ENCODE peak calls at places on chromosomes 6 and 20, in six cellular contexts. One of them, this sample, is unnamed.

GRCh38 chr6:81808834-81809598 is 56.5 kb upstream of the TENT5A start:
- DNase-seq in stimulated activated naive CD8-positive, alpha-beta T cell treated with anti-CD3 and anti-CD28 coated beads, Interleukin-15, Interleukin-2, amounts not matched to agents 100 U/mL and 50 U/mL, for 24 hours: no peak
- DNase-seq in OCI-M1: peak; percentile 65
- DNase-seq in SIG-M5: peak; percentile 31
- DNase-seq in GM10248: no peak
- DNase-seq in naive thymus-derived CD8-positive, alpha-beta T cell: no peak
- DNase-seq in this sample: no peak

GRCh38 chr6:132544826-132545225 is 6.7 kb downstream of the TAAR9 start:
- DNase-seq in stimulated activated naive CD8-positive, alpha-beta T cell treated with anti-CD3 and anti-CD28 coated beads, Interleukin-15, Interleukin-2, amounts not matched to agents 100 U/mL and 50 U/mL, for 24 hours: no peak
- DNase-seq in OCI-M1: no peak
- DNase-seq in SIG-M5: no peak
- DNase-seq in naive thymus-derived CD8-positive, alpha-beta T cell: no peak
- DNase-seq in GM10248: no peak
- DNase-seq in this sample: no peak

GRCh38 chr6:19788684-19789083 is 48.5 kb upstream of the ID4 start:
- DNase-seq in GM10248: no peak
- DNase-seq in OCI-M1: no peak
- DNase-seq in naive thymus-derived CD8-positive, alpha-beta T cell: no peak
- DNase-seq in stimulated activated naive CD8-positive, alpha-beta T cell treated with anti-CD3 and anti-CD28 coated beads, Interleukin-15, Interleukin-2, amounts not matched to agents 100 U/mL and 50 U/mL, for 24 hours: no peak
- DNase-seq in SIG-M5: no peak
- DNase-seq in this sample: no peak

GRCh38 chr6:163585932-163586437 is 171.5 kb downstream of the QKI start:
- DNase-seq in stimulated activated naive CD8-positive, alpha-beta T cell treated with anti-CD3 and anti-CD28 coated beads, Interleukin-15, Interleukin-2, amounts not matched to agents 100 U/mL and 50 U/mL, for 24 hours: no peak
- DNase-seq in naive thymus-derived CD8-positive, alpha-beta T cell: no peak
- DNase-seq in SIG-M5: peak; percentile 43
- DNase-seq in GM10248: no peak
- DNase-seq in OCI-M1: peak; percentile 82
- DNase-seq in this sample: peak; percentile 93

GRCh38 chr6:128156315-128157111 is 255.7 kb upstream of the THEMIS start:
- DNase-seq in GM10248: no peak
- DNase-seq in SIG-M5: no peak
- DNase-seq in stimulated activated naive CD8-positive, alpha-beta T cell treated with anti-CD3 and anti-CD28 coated beads, Interleukin-15, Interleukin-2, amounts not matched to agents 100 U/mL and 50 U/mL, for 24 hours: no peak
- DNase-seq in naive thymus-derived CD8-positive, alpha-beta T cell: no peak
- DNase-seq in OCI-M1: peak; percentile 79
- DNase-seq in this sample: no peak

GRCh38 chr20:36152266-36152665 is 2.3 kb upstream of the EPB41L1 start:
- DNase-seq in OCI-M1: no peak
- DNase-seq in SIG-M5: no peak
- DNase-seq in naive thymus-derived CD8-positive, alpha-beta T cell: no peak
- DNase-seq in stimulated activated naive CD8-positive, alpha-beta T cell treated with anti-CD3 and anti-CD28 coated beads, Interleukin-15, Interleukin-2, amounts not matched to agents 100 U/mL and 50 U/mL, for 24 hours: no peak
- DNase-seq in GM10248: no peak
- DNase-seq in this sample: no peak

GRCh38 chr6:43687437-43688347 is at the start of gene MRPS18A:
- DNase-seq in GM10248: peak; percentile 90
- DNase-seq in stimulated activated naive CD8-positive, alpha-beta T cell treated with anti-CD3 and anti-CD28 coated beads, Interleukin-15, Interleukin-2, amounts not matched to agents 100 U/mL and 50 U/mL, for 24 hours: peak; percentile 87
- DNase-seq in SIG-M5: no peak
- DNase-seq in OCI-M1: peak; percentile 91
- DNase-seq in naive thymus-derived CD8-positive, alpha-beta T cell: peak; percentile 66
- DNase-seq in this sample: peak; percentile 72

GRCh38 chr6:106508836-106509235 is 120.5 kb downstream of the RTN4IP1 start:
- DNase-seq in OCI-M1: no peak
- DNase-seq in stimulated activated naive CD8-positive, alpha-beta T cell treated with anti-CD3 and anti-CD28 coated beads, Interleukin-15, Interleukin-2, amounts not matched to agents 100 U/mL and 50 U/mL, for 24 hours: no peak
- DNase-seq in GM10248: no peak
- DNase-seq in naive thymus-derived CD8-positive, alpha-beta T cell: no peak
- DNase-seq in SIG-M5: no peak
- DNase-seq in this sample: no peak

GRCh38 chr6:18820725-18821124 is 433.6 kb downstream of the RNF144B start:
- DNase-seq in stimulated activated naive CD8-positive, alpha-beta T cell treated with anti-CD3 and anti-CD28 coated beads, Interleukin-15, Interleukin-2, amounts not matched to agents 100 U/mL and 50 U/mL, for 24 hours: no peak
- DNase-seq in OCI-M1: no peak
- DNase-seq in SIG-M5: no peak
- DNase-seq in GM10248: no peak
- DNase-seq in naive thymus-derived CD8-positive, alpha-beta T cell: no peak
- DNase-seq in this sample: no peak

GRCh38 chr20:29319725-29320124 is 1937.7 kb upstream of the DEFB115 start:
- DNase-seq in SIG-M5: no peak
- DNase-seq in naive thymus-derived CD8-positive, alpha-beta T cell: no peak
- DNase-seq in OCI-M1: no peak
- DNase-seq in GM10248: peak; percentile 2
- DNase-seq in stimulated activated naive CD8-positive, alpha-beta T cell treated with anti-CD3 and anti-CD28 coated beads, Interleukin-15, Interleukin-2, amounts not matched to agents 100 U/mL and 50 U/mL, for 24 hours: no peak
- DNase-seq in this sample: no peak

GRCh38 chr6:117531346-117531745 is 48.9 kb downstream of the DCBLD1 start:
- DNase-seq in OCI-M1: no peak
- DNase-seq in naive thymus-derived CD8-positive, alpha-beta T cell: no peak
- DNase-seq in stimulated activated naive CD8-positive, alpha-beta T cell treated with anti-CD3 and anti-CD28 coated beads, Interleukin-15, Interleukin-2, amounts not matched to agents 100 U/mL and 50 U/mL, for 24 hours: no peak
- DNase-seq in GM10248: no peak
- DNase-seq in SIG-M5: no peak
- DNase-seq in this sample: peak; percentile 78

GRCh38 chr6:24910331-24910849 is 25.4 kb downstream of the RIPOR2 start:
- DNase-seq in OCI-M1: no peak
- DNase-seq in stimulated activated naive CD8-positive, alpha-beta T cell treated with anti-CD3 and anti-CD28 coated beads, Interleukin-15, Interleukin-2, amounts not matched to agents 100 U/mL and 50 U/mL, for 24 hours: peak; percentile 72
- DNase-seq in SIG-M5: no peak
- DNase-seq in naive thymus-derived CD8-positive, alpha-beta T cell: peak; percentile 44
- DNase-seq in GM10248: peak; percentile 56
- DNase-seq in this sample: peak; percentile 17

GRCh38 chr6:36319436-36319762 is 17.3 kb downstream of the BNIP5 start:
- DNase-seq in GM10248: no peak
- DNase-seq in OCI-M1: no peak
- DNase-seq in SIG-M5: no peak
- DNase-seq in naive thymus-derived CD8-positive, alpha-beta T cell: no peak
- DNase-seq in stimulated activated naive CD8-positive, alpha-beta T cell treated with anti-CD3 and anti-CD28 coated beads, Interleukin-15, Interleukin-2, amounts not matched to agents 100 U/mL and 50 U/mL, for 24 hours: no peak
- DNase-seq in this sample: no peak

GRCh38 chr6:11575408-11576033 is 38.0 kb downstream of the TMEM170B start:
- DNase-seq in OCI-M1: peak; percentile 86
- DNase-seq in SIG-M5: peak; percentile 19
- DNase-seq in stimulated activated naive CD8-positive, alpha-beta T cell treated with anti-CD3 and anti-CD28 coated beads, Interleukin-15, Interleukin-2, amounts not matched to agents 100 U/mL and 50 U/mL, for 24 hours: peak; percentile 34
- DNase-seq in GM10248: peak; percentile 45
- DNase-seq in naive thymus-derived CD8-positive, alpha-beta T cell: peak; percentile 40
- DNase-seq in this sample: peak; percentile 80

GRCh38 chr20:45779011-45779915 is 12.4 kb downstream of the WFDC3 start:
- DNase-seq in SIG-M5: no peak
- DNase-seq in GM10248: no peak
- DNase-seq in naive thymus-derived CD8-positive, alpha-beta T cell: no peak
- DNase-seq in OCI-M1: peak; percentile 70
- DNase-seq in stimulated activated naive CD8-positive, alpha-beta T cell treated with anti-CD3 and anti-CD28 coated beads, Interleukin-15, Interleukin-2, amounts not matched to agents 100 U/mL and 50 U/mL, for 24 hours: no peak
- DNase-seq in this sample: peak; percentile 35

GRCh38 chr6:12545837-12546658 is 170.5 kb upstream of the PHACTR1 start:
- DNase-seq in naive thymus-derived CD8-positive, alpha-beta T cell: no peak
- DNase-seq in GM10248: no peak
- DNase-seq in OCI-M1: no peak
- DNase-seq in SIG-M5: no peak
- DNase-seq in stimulated activated naive CD8-positive, alpha-beta T cell treated with anti-CD3 and anti-CD28 coated beads, Interleukin-15, Interleukin-2, amounts not matched to agents 100 U/mL and 50 U/mL, for 24 hours: no peak
- DNase-seq in this sample: peak; percentile 60

GRCh38 chr20:44186201-44186600 is 787 bp downstream of the JPH2 start:
- DNase-seq in SIG-M5: no peak
- DNase-seq in OCI-M1: no peak
- DNase-seq in stimulated activated naive CD8-positive, alpha-beta T cell treated with anti-CD3 and anti-CD28 coated beads, Interleukin-15, Interleukin-2, amounts not matched to agents 100 U/mL and 50 U/mL, for 24 hours: no peak
- DNase-seq in naive thymus-derived CD8-positive, alpha-beta T cell: no peak
- DNase-seq in GM10248: no peak
- DNase-seq in this sample: no peak

GRCh38 chr6:146884728-146885127 is 286.0 kb downstream of the ADGB start:
- DNase-seq in stimulated activated naive CD8-positive, alpha-beta T cell treated with anti-CD3 and anti-CD28 coated beads, Interleukin-15, Interleukin-2, amounts not matched to agents 100 U/mL and 50 U/mL, for 24 hours: no peak
- DNase-seq in OCI-M1: peak; percentile 57
- DNase-seq in naive thymus-derived CD8-positive, alpha-beta T cell: no peak
- DNase-seq in GM10248: peak; percentile 13
- DNase-seq in SIG-M5: no peak
- DNase-seq in this sample: no peak

GRCh38 chr6:1524040-1524480 is 85.7 kb upstream of the FOXC1 start:
- DNase-seq in naive thymus-derived CD8-positive, alpha-beta T cell: peak; percentile 68
- DNase-seq in SIG-M5: no peak
- DNase-seq in GM10248: peak; percentile 78
- DNase-seq in OCI-M1: no peak
- DNase-seq in stimulated activated naive CD8-positive, alpha-beta T cell treated with anti-CD3 and anti-CD28 coated beads, Interleukin-15, Interleukin-2, amounts not matched to agents 100 U/mL and 50 U/mL, for 24 hours: peak; percentile 80
- DNase-seq in this sample: no peak

GRCh38 chr20:20085812-20086211 is 33.5 kb downstream of the CFAP61 start:
- DNase-seq in naive thymus-derived CD8-positive, alpha-beta T cell: no peak
- DNase-seq in SIG-M5: no peak
- DNase-seq in GM10248: no peak
- DNase-seq in stimulated activated naive CD8-positive, alpha-beta T cell treated with anti-CD3 and anti-CD28 coated beads, Interleukin-15, Interleukin-2, amounts not matched to agents 100 U/mL and 50 U/mL, for 24 hours: no peak
- DNase-seq in OCI-M1: no peak
- DNase-seq in this sample: no peak

GRCh38 chr6:31877125-31877650 is 1.6 kb downstream of the SLC44A4 start:
- DNase-seq in OCI-M1: no peak
- DNase-seq in stimulated activated naive CD8-positive, alpha-beta T cell treated with anti-CD3 and anti-CD28 coated beads, Interleukin-15, Interleukin-2, amounts not matched to agents 100 U/mL and 50 U/mL, for 24 hours: no peak
- DNase-seq in naive thymus-derived CD8-positive, alpha-beta T cell: no peak
- DNase-seq in GM10248: no peak
- DNase-seq in SIG-M5: no peak
- DNase-seq in this sample: no peak

GRCh38 chr6:37940074-37940847 is 120.7 kb downstream of the ZFAND3 start:
- DNase-seq in stimulated activated naive CD8-positive, alpha-beta T cell treated with anti-CD3 and anti-CD28 coated beads, Interleukin-15, Interleukin-2, amounts not matched to agents 100 U/mL and 50 U/mL, for 24 hours: no peak
- DNase-seq in OCI-M1: peak; percentile 21
- DNase-seq in SIG-M5: no peak
- DNase-seq in naive thymus-derived CD8-positive, alpha-beta T cell: no peak
- DNase-seq in GM10248: no peak
- DNase-seq in this sample: peak; percentile 79

GRCh38 chr6:42339991-42340401 is 111.7 kb downstream of the TRERF1 start:
- DNase-seq in naive thymus-derived CD8-positive, alpha-beta T cell: no peak
- DNase-seq in stimulated activated naive CD8-positive, alpha-beta T cell treated with anti-CD3 and anti-CD28 coated beads, Interleukin-15, Interleukin-2, amounts not matched to agents 100 U/mL and 50 U/mL, for 24 hours: peak; percentile 40
- DNase-seq in OCI-M1: no peak
- DNase-seq in GM10248: peak; percentile 67
- DNase-seq in SIG-M5: no peak
- DNase-seq in this sample: no peak

GRCh38 chr20:53907968-53908751 is 162.2 kb downstream of the BCAS1 start:
- DNase-seq in GM10248: no peak
- DNase-seq in naive thymus-derived CD8-positive, alpha-beta T cell: no peak
- DNase-seq in OCI-M1: no peak
- DNase-seq in stimulated activated naive CD8-positive, alpha-beta T cell treated with anti-CD3 and anti-CD28 coated beads, Interleukin-15, Interleukin-2, amounts not matched to agents 100 U/mL and 50 U/mL, for 24 hours: no peak
- DNase-seq in SIG-M5: no peak
- DNase-seq in this sample: no peak

GRCh38 chr6:2713473-2714358 is 37.0 kb downstream of the MYLK4 start:
- DNase-seq in OCI-M1: peak; percentile 32
- DNase-seq in SIG-M5: no peak
- DNase-seq in GM10248: no peak
- DNase-seq in stimulated activated naive CD8-positive, alpha-beta T cell treated with anti-CD3 and anti-CD28 coated beads, Interleukin-15, Interleukin-2, amounts not matched to agents 100 U/mL and 50 U/mL, for 24 hours: no peak
- DNase-seq in naive thymus-derived CD8-positive, alpha-beta T cell: no peak
- DNase-seq in this sample: peak; percentile 27

GRCh38 chr6:162200945-162201692 is 526.4 kb downstream of the PRKN start:
- DNase-seq in stimulated activated naive CD8-positive, alpha-beta T cell treated with anti-CD3 and anti-CD28 coated beads, Interleukin-15, Interleukin-2, amounts not matched to agents 100 U/mL and 50 U/mL, for 24 hours: no peak
- DNase-seq in naive thymus-derived CD8-positive, alpha-beta T cell: no peak
- DNase-seq in SIG-M5: no peak
- DNase-seq in GM10248: no peak
- DNase-seq in OCI-M1: no peak
- DNase-seq in this sample: no peak

GRCh38 chr20:50304883-50305635 is 114.4 kb downstream of the CEBPB start:
- DNase-seq in naive thymus-derived CD8-positive, alpha-beta T cell: no peak
- DNase-seq in GM10248: no peak
- DNase-seq in SIG-M5: no peak
- DNase-seq in OCI-M1: no peak
- DNase-seq in stimulated activated naive CD8-positive, alpha-beta T cell treated with anti-CD3 and anti-CD28 coated beads, Interleukin-15, Interleukin-2, amounts not matched to agents 100 U/mL and 50 U/mL, for 24 hours: no peak
- DNase-seq in this sample: no peak